ENCODE peak calls at places on chromosomes 4 and X, in seven cellular contexts. B, Z, C, P, Y, H and O are unnamed samples.

GRCh38 chrX:109590176-109590575 is 34.8 kb downstream of the KCNE5 start:
- DNase-seq in B (no peak), Z (no peak), C (no peak), P (no peak), Y (no peak), H (no peak), O (no peak)

GRCh38 chr4:89836897-89837384 is at the start of gene SNCA:
- DNase-seq in B (no peak), Z (no peak), C (peak), P (peak), Y (peak), H (peak), O (peak)

GRCh38 chrX:120311632-120312000 is 355 bp upstream of the TMEM255A start:
- DNase-seq in B (no peak), Z (no peak), C (no peak), P (no peak), Y (no peak), H (no peak), O (no peak)

GRCh38 chr4:140935259-140935658 is 179.1 kb upstream of the TBC1D9 start:
- DNase-seq in B (no peak), Z (no peak), C (no peak), P (no peak), Y (no peak), H (no peak), O (no peak)

GRCh38 chr4:55122235-55122634 is 3.2 kb downstream of the KDR start:
- DNase-seq in B (no peak), Z (no peak), C (no peak), P (no peak), Y (no peak), H (no peak), O (no peak)

GRCh38 chr4:141011799-141012377 is 121.4 kb downstream of the RNF150 start:
- DNase-seq in B (no peak), Z (no peak), C (no peak), P (no peak), Y (no peak), H (peak), O (no peak)

GRCh38 chr4:15955670-15956069 is 7.3 kb downstream of the FGFBP2 start:
- DNase-seq in B (peak), Z (no peak), C (no peak), P (peak), Y (peak), H (no peak), O (peak)

GRCh38 chr4:15781427-15782095 is 3.4 kb downstream of the CD38 start:
- DNase-seq in B (no peak), Z (no peak), C (no peak), P (peak), Y (no peak), H (no peak), O (no peak)

GRCh38 chr4:97525236-97525635 is 618.0 kb downstream of the STPG2 start:
- DNase-seq in B (no peak), Z (no peak), C (no peak), P (no peak), Y (no peak), H (no peak), O (no peak)